ENCODE peak calls at places on chromosomes 12 and 14, in five cellular contexts. One of them, this sample, is unnamed.

GRCh38 chr12:104182144-104182543 is 33.4 kb upstream of the TXNRD1 start:
- DNase-seq in T follicular helper cell: no peak
- DNase-seq in AG20443: peak
- DNase-seq in HFF-Myc: peak
- DNase-seq in Right ventricle myocardium superior: peak
- DNase-seq in this sample: no peak

GRCh38 chr14:24274101-24274543 is 2.7 kb upstream of the RABGGTA start:
- DNase-seq in T follicular helper cell: peak
- DNase-seq in HFF-Myc: no peak
- DNase-seq in Right ventricle myocardium superior: no peak
- DNase-seq in AG20443: no peak
- DNase-seq in this sample: no peak

GRCh38 chr12:117350140-117350539 is 11.3 kb downstream of the NOS1 start:
- DNase-seq in AG20443: no peak
- DNase-seq in Right ventricle myocardium superior: no peak
- DNase-seq in T follicular helper cell: no peak
- DNase-seq in HFF-Myc: no peak
- DNase-seq in this sample: no peak

GRCh38 chr14:77475432-77476115 is 17.7 kb downstream of the AHSA1 start:
- DNase-seq in AG20443: no peak
- DNase-seq in T follicular helper cell: no peak
- DNase-seq in Right ventricle myocardium superior: no peak
- DNase-seq in HFF-Myc: no peak
- DNase-seq in this sample: no peak

GRCh38 chr12:121590476-121591143 is 9.8 kb upstream of the KDM2B start:
- DNase-seq in HFF-Myc: no peak
- DNase-seq in Right ventricle myocardium superior: no peak
- DNase-seq in T follicular helper cell: peak
- DNase-seq in AG20443: peak
- DNase-seq in this sample: no peak

GRCh38 chr12:43273467-43273866 is 278.5 kb downstream of the ADAMTS20 start:
- DNase-seq in Right ventricle myocardium superior: no peak
- DNase-seq in AG20443: no peak
- DNase-seq in HFF-Myc: no peak
- DNase-seq in T follicular helper cell: no peak
- DNase-seq in this sample: no peak

GRCh38 chr14:52835122-52835903 is 43.9 kb upstream of the GNPNAT1 start:
- DNase-seq in Right ventricle myocardium superior: no peak
- DNase-seq in AG20443: peak
- DNase-seq in T follicular helper cell: no peak
- DNase-seq in HFF-Myc: no peak
- DNase-seq in this sample: no peak

GRCh38 chr14:95024380-95024779 is 132.9 kb downstream of the DICER1 start:
- DNase-seq in AG20443: no peak
- DNase-seq in Right ventricle myocardium superior: no peak
- DNase-seq in HFF-Myc: no peak
- DNase-seq in T follicular helper cell: no peak
- DNase-seq in this sample: no peak

GRCh38 chr12:6765634-6766581 is at the start of gene PTMS:
- DNase-seq in AG20443: peak
- DNase-seq in Right ventricle myocardium superior: peak
- DNase-seq in HFF-Myc: peak
- DNase-seq in T follicular helper cell: no peak
- DNase-seq in this sample: peak

GRCh38 chr12:106114084-106115068 is 24.4 kb downstream of the NUAK1 start:
- DNase-seq in Right ventricle myocardium superior: peak
- DNase-seq in AG20443: no peak
- DNase-seq in HFF-Myc: no peak
- DNase-seq in T follicular helper cell: no peak
- DNase-seq in this sample: no peak

GRCh38 chr12:94208433-94208921 is 60.1 kb downstream of the PLXNC1 start:
- DNase-seq in HFF-Myc: no peak
- DNase-seq in Right ventricle myocardium superior: no peak
- DNase-seq in T follicular helper cell: no peak
- DNase-seq in AG20443: no peak
- DNase-seq in this sample: no peak

GRCh38 chr12:116735951-116736599 is 1.8 kb downstream of the SPRING1 start:
- DNase-seq in T follicular helper cell: no peak
- DNase-seq in AG20443: no peak
- DNase-seq in HFF-Myc: no peak
- DNase-seq in Right ventricle myocardium superior: no peak
- DNase-seq in this sample: no peak

GRCh38 chr12:49089831-49090773 is 4.5 kb downstream of the DHH start:
- DNase-seq in HFF-Myc: no peak
- DNase-seq in AG20443: peak
- DNase-seq in Right ventricle myocardium superior: peak
- DNase-seq in T follicular helper cell: no peak
- DNase-seq in this sample: no peak

GRCh38 chr14:56055521-56055920 is 62.7 kb upstream of the PELI2 start:
- DNase-seq in AG20443: no peak
- DNase-seq in Right ventricle myocardium superior: no peak
- DNase-seq in T follicular helper cell: no peak
- DNase-seq in HFF-Myc: no peak
- DNase-seq in this sample: no peak

GRCh38 chr14:33686856-33687255 is 264.0 kb downstream of the EGLN3 start:
- DNase-seq in Right ventricle myocardium superior: no peak
- DNase-seq in T follicular helper cell: no peak
- DNase-seq in AG20443: no peak
- DNase-seq in HFF-Myc: no peak
- DNase-seq in this sample: no peak

GRCh38 chr14:68471029-68471963 is 321.6 kb downstream of the ZFP36L1 start:
- DNase-seq in T follicular helper cell: no peak
- DNase-seq in Right ventricle myocardium superior: no peak
- DNase-seq in HFF-Myc: no peak
- DNase-seq in AG20443: no peak
- DNase-seq in this sample: no peak

GRCh38 chr12:115946867-115947695 is 330.4 kb downstream of the MED13L start:
- DNase-seq in AG20443: no peak
- DNase-seq in Right ventricle myocardium superior: no peak
- DNase-seq in HFF-Myc: no peak
- DNase-seq in T follicular helper cell: no peak
- DNase-seq in this sample: no peak

GRCh38 chr12:49702009-49702408 is 5.2 kb downstream of the FMNL3 start:
- DNase-seq in T follicular helper cell: no peak
- DNase-seq in Right ventricle myocardium superior: no peak
- DNase-seq in AG20443: no peak
- DNase-seq in HFF-Myc: no peak
- DNase-seq in this sample: no peak

GRCh38 chr12:25264862-25265261 is 14.1 kb upstream of the KRAS start:
- DNase-seq in Right ventricle myocardium superior: no peak
- DNase-seq in T follicular helper cell: no peak
- DNase-seq in AG20443: no peak
- DNase-seq in HFF-Myc: no peak
- DNase-seq in this sample: no peak

GRCh38 chr12:11746940-11747716 is 97.7 kb downstream of the ETV6 start:
- DNase-seq in T follicular helper cell: no peak
- DNase-seq in HFF-Myc: no peak
- DNase-seq in AG20443: no peak
- DNase-seq in Right ventricle myocardium superior: no peak
- DNase-seq in this sample: no peak

GRCh38 chr12:93552427-93552826 is 20.0 kb upstream of the SOCS2 start:
- DNase-seq in AG20443: no peak
- DNase-seq in T follicular helper cell: no peak
- DNase-seq in Right ventricle myocardium superior: no peak
- DNase-seq in HFF-Myc: no peak
- DNase-seq in this sample: no peak

GRCh38 chr14:68580096-68580640 is 212.7 kb downstream of the ZFP36L1 start:
- DNase-seq in T follicular helper cell: no peak
- DNase-seq in HFF-Myc: no peak
- DNase-seq in Right ventricle myocardium superior: no peak
- DNase-seq in AG20443: no peak
- DNase-seq in this sample: no peak

GRCh38 chr14:76742185-76742584 is 19.1 kb upstream of the VASH1 start:
- DNase-seq in Right ventricle myocardium superior: no peak
- DNase-seq in HFF-Myc: no peak
- DNase-seq in AG20443: no peak
- DNase-seq in T follicular helper cell: no peak
- DNase-seq in this sample: no peak

GRCh38 chr12:109099426-109100020 is 2.1 kb downstream of the UNG start:
- DNase-seq in T follicular helper cell: no peak
- DNase-seq in Right ventricle myocardium superior: no peak
- DNase-seq in HFF-Myc: no peak
- DNase-seq in AG20443: no peak
- DNase-seq in this sample: no peak

GRCh38 chr14:90677484-90678045 is 138.7 kb downstream of the TTC7B start:
- DNase-seq in Right ventricle myocardium superior: no peak
- DNase-seq in HFF-Myc: no peak
- DNase-seq in T follicular helper cell: no peak
- DNase-seq in AG20443: peak
- DNase-seq in this sample: no peak

GRCh38 chr12:132367852-132368251 is 38.5 kb upstream of the GALNT9 start:
- DNase-seq in AG20443: no peak
- DNase-seq in Right ventricle myocardium superior: no peak
- DNase-seq in HFF-Myc: no peak
- DNase-seq in T follicular helper cell: no peak
- DNase-seq in this sample: no peak

GRCh38 chr12:131009595-131010270 is 56.0 kb downstream of the ADGRD1 start:
- DNase-seq in HFF-Myc: no peak
- DNase-seq in AG20443: no peak
- DNase-seq in T follicular helper cell: no peak
- DNase-seq in Right ventricle myocardium superior: peak
- DNase-seq in this sample: no peak

This sample was measured in NCI-H1694 treated with DMSO at 0.1 percent for 48 hours.